ENCODE peak calls at places on chromosomes 6 and 20, in five cellular contexts. K is cardiac fibroblast, Q is upper lobe of right lung, H is heart left ventricle, Z is mucosa of descending colon. J is an unnamed sample.

GRCh38 chr6:41476407-41476806 is 69.8 kb upstream of the FOXP4 start:
- DNase-seq in K (no peak), Q (peak; percentile 26), H (no peak), Z (no peak), J (no peak)

GRCh38 chr6:24931752-24932691 is 3.7 kb downstream of the RIPOR2 start:
- DNase-seq in K (peak; percentile 52), Q (no peak), H (no peak), Z (no peak), J (no peak)

GRCh38 chr6:73969982-73970960 is 274.3 kb downstream of the CD109 start:
- DNase-seq in K (peak; percentile 76), Q (no peak), H (no peak), Z (no peak), J (no peak)

GRCh38 chr6:98024359-98024758 is 741.3 kb upstream of the MMS22L start:
- DNase-seq in K (no peak), Q (no peak), H (no peak), Z (no peak), J (no peak)

GRCh38 chr6:129331450-129332138 is 378.4 kb downstream of the ARHGAP18 start:
- DNase-seq in K (peak; percentile 83), Q (no peak), H (no peak), Z (no peak), J (no peak)

GRCh38 chr6:160000280-160000704 is 31.4 kb downstream of the IGF2R start:
- DNase-seq in K (peak; percentile 32), Q (no peak), H (no peak), Z (no peak), J (no peak)

GRCh38 chr6:54288476-54288875 is 19.8 kb upstream of the TINAG start:
- DNase-seq in K (no peak), Q (no peak), H (no peak), Z (no peak), J (no peak)

GRCh38 chr6:144659202-144659731 is 374.1 kb downstream of the UTRN start:
- DNase-seq in K (peak; percentile 63), Q (no peak), H (peak; percentile 20), Z (no peak), J (peak; percentile 55)

GRCh38 chr20:52103911-52104545 is 87.6 kb downstream of the ZFP64 start:
- DNase-seq in K (peak; percentile 13), Q (peak; percentile 48), H (no peak), Z (no peak), J (no peak)

GRCh38 chr6:75296811-75297779 is 12.5 kb upstream of the TMEM30A start:
- DNase-seq in K (peak; percentile 84), Q (no peak), H (no peak), Z (no peak), J (no peak)

GRCh38 chr20:53794529-53795115 is 201.0 kb upstream of the ZNF217 start:
- DNase-seq in K (peak; percentile 24), Q (no peak), H (no peak), Z (no peak), J (no peak)

GRCh38 chr20:64180673-64181072 is 16.4 kb downstream of the MYT1 start:
- DNase-seq in K (no peak), Q (no peak), H (no peak), Z (no peak), J (no peak)

GRCh38 chr6:98947411-98948292 is at the start of gene FBXL4:
- DNase-seq in K (peak; percentile 87), Q (peak; percentile 92), H (peak; percentile 84), Z (peak; percentile 92), J (peak; percentile 94)

GRCh38 chr6:87826376-87826775 is 124.3 kb upstream of the AKIRIN2 start:
- DNase-seq in K (no peak), Q (no peak), H (no peak), Z (no peak), J (no peak)

GRCh38 chr6:43120938-43121913 is 45.1 kb downstream of the PTK7 start:
- DNase-seq in K (peak; percentile 99), Q (no peak), H (peak; percentile 29), Z (peak; percentile 73), J (peak; percentile 87)

GRCh38 chr6:18335948-18336347 is 51.2 kb upstream of the RNF144B start:
- DNase-seq in K (no peak), Q (no peak), H (no peak), Z (no peak), J (no peak)

GRCh38 chr6:21836772-21837460 is 243.4 kb downstream of the SOX4 start:
- DNase-seq in K (no peak), Q (no peak), H (no peak), Z (no peak), J (no peak)

GRCh38 chr6:148525453-148525852 is 182.8 kb downstream of the SASH1 start:
- DNase-seq in K (peak; percentile 94), Q (no peak), H (no peak), Z (no peak), J (no peak)

GRCh38 chr6:44270526-44271405 is 516 bp downstream of the TMEM151B start:
- DNase-seq in K (no peak), Q (no peak), H (no peak), Z (no peak), J (no peak)

GRCh38 chr6:30556964-30557682 is at the start of gene PRR3:
- DNase-seq in K (peak; percentile 92), Q (peak; percentile 92), H (peak; percentile 83), Z (peak; percentile 89), J (peak; percentile 93)

GRCh38 chr6:72784071-72784470 is 162.2 kb downstream of the KCNQ5 start:
- DNase-seq in K (peak; percentile 17), Q (no peak), H (no peak), Z (no peak), J (no peak)

GRCh38 chr6:17842014-17842776 is 135.5 kb upstream of the NUP153 start:
- DNase-seq in K (no peak), Q (no peak), H (no peak), Z (no peak), J (no peak)

GRCh38 chr6:111662192-111662793 is 56.6 kb upstream of the TRAF3IP2 start:
- DNase-seq in K (no peak), Q (no peak), H (no peak), Z (no peak), J (no peak)
- H3K4me3 ChIP-seq in K (no peak overlapping the region), Q (no peak overlapping the region), H (no peak overlapping the region), Z (no peak overlapping the region), J (no peak overlapping the region)

GRCh38 chr20:32204485-32205115 is 2.9 kb downstream of the PLAGL2 start:
- DNase-seq in K (no peak), Q (no peak), H (no peak), Z (no peak), J (no peak)

GRCh38 chr20:32206383-32207210 is 946 bp downstream of the PLAGL2 start:
- DNase-seq in K (no peak), Q (no peak), H (no peak), Z (no peak), J (no peak)

GRCh38 chr20:32203556-32204484 is 3.7 kb downstream of the PLAGL2 start:
- DNase-seq in K (peak; percentile 64), Q (no peak), H (no peak), Z (no peak), J (no peak)

GRCh38 chr20:32207211-32207625 is 325 bp downstream of the PLAGL2 start:
- DNase-seq in K (no peak), Q (no peak), H (no peak), Z (peak; percentile 50), J (no peak)

DNA sequence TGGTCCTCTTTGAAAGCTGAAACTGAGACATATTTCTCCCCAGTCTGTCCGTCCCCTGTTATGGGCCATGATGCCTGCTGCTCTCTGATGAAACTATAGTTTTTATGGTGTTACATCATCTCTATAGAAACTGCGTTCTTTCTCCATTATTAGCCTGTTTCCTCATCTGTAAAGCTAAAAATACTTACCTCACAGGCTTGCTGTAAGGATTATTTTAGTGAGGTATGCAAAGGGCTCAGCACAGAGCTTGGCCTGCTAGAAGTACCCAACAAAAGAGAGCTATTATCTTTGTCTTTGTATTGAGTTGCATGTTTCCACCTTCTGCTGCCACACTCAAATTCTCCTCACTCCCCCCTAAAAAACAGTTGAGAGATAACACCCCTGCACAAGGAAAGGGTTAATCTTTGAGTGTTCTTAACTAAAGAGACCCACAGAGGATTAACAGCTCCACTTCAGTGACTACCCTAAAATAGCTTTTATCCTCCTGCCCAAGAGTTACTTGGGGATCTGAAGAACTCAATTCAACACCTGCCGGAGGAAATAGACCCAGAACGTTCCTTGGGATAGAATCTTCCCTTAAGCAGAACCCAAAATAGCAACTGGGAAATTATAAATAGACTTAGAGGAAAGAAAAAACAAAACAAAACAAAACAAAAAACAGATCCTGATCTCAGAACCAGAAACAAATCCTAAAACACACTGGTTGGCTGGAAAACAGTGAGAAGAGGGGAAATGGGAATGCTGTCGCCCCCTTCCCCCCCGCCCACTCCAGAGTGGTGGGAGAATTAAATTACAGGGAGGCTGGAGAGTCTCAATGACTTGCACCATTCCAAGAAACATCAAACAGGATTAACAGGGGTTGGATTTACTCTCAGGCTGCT is 1.8 kb downstream of the PLAGL2 start:
- DNase-seq in K (peak; percentile 57), Q (no peak), H (no peak), Z (no peak), J (no peak)
- H3K4me3 ChIP-seq in K (peak overlapping the region; percentile 100), Q (peak overlapping the region; percentile 99), H (peak overlapping the region; percentile 70), Z (no peak overlapping the region), J (peak overlapping the region; percentile 78)

GRCh38 chr6:158853072-158853871 is 34.1 kb upstream of the EZR start:
- DNase-seq in K (peak; percentile 91), Q (peak; percentile 92), H (no peak), Z (peak; percentile 93), J (peak; percentile 68)
- H3K4me3 ChIP-seq in K (no peak overlapping the region), Q (no peak overlapping the region), H (no peak overlapping the region), Z (no peak overlapping the region), J (no peak overlapping the region)

GRCh38 chr20:59605691-59606364 is 1.5 kb downstream of the PHACTR3 start:
- DNase-seq in K (no peak), Q (no peak), H (no peak), Z (no peak), J (no peak)
- H3K4me3 ChIP-seq in K (no peak overlapping the region), Q (no peak overlapping the region), H (no peak overlapping the region), Z (no peak overlapping the region), J (peak overlapping the region; percentile 61)

GRCh38 chr6:104955927-104956662 is 812 bp upstream of the LIN28B start:
- DNase-seq in K (no peak), Q (no peak), H (no peak), Z (no peak), J (no peak)
- H3K4me3 ChIP-seq in K (no peak overlapping the region), Q (no peak overlapping the region), H (no peak overlapping the region), Z (no peak overlapping the region), J (no peak overlapping the region)

GRCh38 chr6:79777713-79778579 is 146.8 kb downstream of the SH3BGRL2 start:
- DNase-seq in K (peak; percentile 76), Q (peak; percentile 89), H (peak; percentile 69), Z (peak; percentile 77), J (peak; percentile 92)
- H3K4me3 ChIP-seq in K (peak overlapping the region; percentile 35), Q (peak overlapping the region; percentile 33), H (peak overlapping the region; percentile 0), Z (no peak overlapping the region), J (peak overlapping the region; percentile 55)

GRCh38 chr6:52667572-52667971 is 3.3 kb upstream of the TMEM14A start:
- DNase-seq in K (no peak), Q (no peak), H (no peak), Z (no peak), J (no peak)

GRCh38 chr6:52664991-52665686 is 5.8 kb upstream of the TMEM14A start:
- DNase-seq in K (peak; percentile 15), Q (no peak), H (no peak), Z (no peak), J (no peak)

GRCh38 chr6:52663935-52664184 is 7.1 kb upstream of the TMEM14A start:
- DNase-seq in K (no peak), Q (no peak), H (no peak), Z (no peak), J (no peak)

GRCh38 chr6:52664185-52664990 is 6.5 kb upstream of the TMEM14A start:
- DNase-seq in K (peak; percentile 96), Q (peak; percentile 93), H (peak; percentile 88), Z (peak; percentile 91), J (peak; percentile 96)

GRCh38 chr6:52666523-52666922 is 4.4 kb upstream of the TMEM14A start:
- DNase-seq in K (no peak), Q (no peak), H (no peak), Z (no peak), J (no peak)
- H3K4me3 ChIP-seq in K (peak overlapping the region; percentile 80), Q (no peak overlapping the region), H (no peak overlapping the region), Z (no peak overlapping the region), J (no peak overlapping the region)